ENCODE peak calls at places on chromosomes 13 and 19, in nine cellular contexts. T is CD4-positive, alpha-beta memory T cell; R is activated CD4-positive, alpha-beta T cell treated with anti-CD3 and anti-CD28 coated beads, Interleukin-2, amount 50 U/mL, for 4 hours; L is heart right ventricle; E is NCI-H510A treated with DMSO at 0.1 percent for 48 hours; Y is T follicular helper cell; C is LoVo; Z is hepatic stellate cell; D is heart left ventricle. I is an unnamed sample.

GRCh38 chr19:54186934-54187381 is 2.4 kb downstream of the MBOAT7 start:
- DNase-seq in T (no peak), R (no peak), L (no peak), E (no peak), Y (no peak), C (no peak), Z (no peak), D (no peak), I (no peak)

GRCh38 chr13:101838305-101838835 is 385.9 kb downstream of the ITGBL1 start:
- DNase-seq in T (no peak), R (no peak), L (no peak), E (no peak), Y (no peak), C (no peak), Z (no peak), D (no peak), I (no peak)

GRCh38 chr13:45880242-45880641 is 28.7 kb upstream of the SIAH3 start:
- DNase-seq in T (no peak), R (no peak), L (no peak), E (no peak), Y (no peak), C (no peak), Z (no peak), D (no peak), I (no peak)

GRCh38 chr13:111665691-111666095 is 345.3 kb downstream of the TEX29 start:
- DNase-seq in T (no peak), R (no peak), L (no peak), E (no peak), Y (no peak), C (no peak), Z (no peak), D (no peak), I (no peak)

GRCh38 chr13:112781881-112782361 is 92.1 kb downstream of the ATP11A start:
- DNase-seq in T (no peak), R (no peak), L (peak; percentile 74), E (peak; percentile 14), Y (no peak), C (no peak), Z (no peak), D (peak; percentile 83), I (no peak)

GRCh38 chr19:10389863-10390262 is 9.5 kb upstream of the TYK2 start:
- DNase-seq in T (no peak), R (no peak), L (no peak), E (peak; percentile 25), Y (no peak), C (no peak), Z (no peak), D (no peak), I (no peak)

GRCh38 chr13:41294914-41295313 is 16.2 kb upstream of the NAA16 start:
- DNase-seq in T (no peak), R (no peak), L (no peak), E (no peak), Y (no peak), C (no peak), Z (no peak), D (no peak), I (no peak)

GRCh38 chr19:45091031-45091918 is 1.7 kb upstream of the PPP1R37 start:
- DNase-seq in T (peak; percentile 93), R (peak; percentile 94), L (peak; percentile 99), E (peak; percentile 97), Y (peak; percentile 95), C (peak; percentile 98), Z (peak; percentile 98), D (peak; percentile 99), I (peak; percentile 99)

GRCh38 chr13:22009500-22009899 is 338.6 kb downstream of the FGF9 start:
- DNase-seq in T (no peak), R (no peak), L (no peak), E (no peak), Y (no peak), C (no peak), Z (no peak), D (no peak), I (no peak)

GRCh38 chr13:105587786-105588185 is 947.7 kb downstream of the EFNB2 start:
- DNase-seq in T (no peak), R (no peak), L (no peak), E (no peak), Y (no peak), C (no peak), Z (no peak), D (no peak), I (no peak)

GRCh38 chr19:11137542-11138384 is 17.8 kb downstream of the SPC24 start:
- DNase-seq in T (peak; percentile 54), R (peak; percentile 21), L (peak; percentile 90), E (peak; percentile 67), Y (peak; percentile 35), C (peak; percentile 75), Z (peak; percentile 84), D (peak; percentile 89), I (peak; percentile 27)

GRCh38 chr13:94028234-94029145 is 451.0 kb downstream of the DCT start:
- DNase-seq in T (no peak), R (no peak), L (no peak), E (no peak), Y (no peak), C (no peak), Z (no peak), D (no peak), I (no peak)

GRCh38 chr19:35557539-35558399 is 5.7 kb downstream of the ATP4A start:
- DNase-seq in T (peak; percentile 16), R (peak; percentile 47), L (peak; percentile 35), E (no peak), Y (peak; percentile 29), C (no peak), Z (no peak), D (peak; percentile 79), I (peak; percentile 40)

GRCh38 chr19:49637865-49638350 is 2.0 kb downstream of the RRAS start:
- DNase-seq in T (no peak), R (no peak), L (peak; percentile 92), E (peak; percentile 13), Y (no peak), C (peak; percentile 85), Z (peak; percentile 90), D (peak; percentile 94), I (no peak)

GRCh38 chr13:109162248-109163051 is 533.0 kb downstream of the MYO16 start:
- DNase-seq in T (no peak), R (no peak), L (no peak), E (no peak), Y (no peak), C (no peak), Z (no peak), D (no peak), I (no peak)

GRCh38 chr13:101916108-101916757 is 463.8 kb downstream of the ITGBL1 start:
- DNase-seq in T (no peak), R (no peak), L (no peak), E (peak; percentile 33), Y (no peak), C (no peak), Z (peak; percentile 32), D (peak; percentile 66), I (no peak)

I was measured in stimulated activated CD4-positive, alpha-beta T cell treated with anti-CD3 and anti-CD28 coated beads, Interleukin-4, amount 100 ng/mL, for 48 hours.